ENCODE peak calls at places on chromosomes 1 and 21, in ten cellular contexts. E, J, G, C, W, R, X, K, T and M are unnamed samples.

GRCh38 chr1:167057297-167057688 is 32.9 kb downstream of the GPA33 start:
- DNase-seq in E (no peak), J (no peak), G (no peak), C (no peak), W (no peak), R (no peak), X (peak), K (peak), T (no peak), M (peak)

GRCh38 chr1:114756009-114756892 is 1.5 kb downstream of the CSDE1 start:
- DNase-seq in E (no peak), J (no peak), G (no peak), C (no peak), W (no peak), R (no peak), X (no peak), K (no peak), T (no peak), M (peak)

GRCh38 chr1:9816199-9816598 is 7.6 kb downstream of the CLSTN1 start:
- DNase-seq in E (no peak), J (no peak), G (no peak), C (no peak), W (no peak), R (no peak), X (no peak), K (no peak), T (peak), M (no peak)

GRCh38 chr1:244384066-244384465 is 67.6 kb downstream of the ADSS2 start:
- DNase-seq in E (no peak), J (no peak), G (no peak), C (no peak), W (no peak), R (no peak), X (no peak), K (no peak), T (no peak), M (no peak)

GRCh38 chr1:204204944-204205343 is 8.7 kb upstream of the KISS1 start:
- DNase-seq in E (no peak), J (no peak), G (no peak), C (no peak), W (no peak), R (no peak), X (no peak), K (no peak), T (no peak), M (no peak)

GRCh38 chr21:40272037-40272436 is 404.8 kb downstream of the PCP4 start:
- DNase-seq in E (no peak), J (no peak), G (no peak), C (no peak), W (no peak), R (no peak), X (no peak), K (no peak), T (no peak), M (no peak)

GRCh38 chr21:16133248-16133647 is 403.5 kb downstream of the USP25 start:
- DNase-seq in E (no peak), J (no peak), G (no peak), C (no peak), W (no peak), R (no peak), X (no peak), K (no peak), T (no peak), M (no peak)

GRCh38 chr1:36699113-36699512 is 216.4 kb upstream of the CSF3R start:
- DNase-seq in E (no peak), J (no peak), G (no peak), C (no peak), W (no peak), R (no peak), X (no peak), K (no peak), T (no peak), M (no peak)

GRCh38 chr1:40806240-40806639 is 22.7 kb downstream of the KCNQ4 start:
- DNase-seq in E (no peak), J (no peak), G (no peak), C (no peak), W (no peak), R (no peak), X (no peak), K (no peak), T (no peak), M (no peak)

GRCh38 chr1:199982606-199983005 is 44.9 kb upstream of the NR5A2 start:
- DNase-seq in E (no peak), J (no peak), G (no peak), C (no peak), W (no peak), R (no peak), X (no peak), K (no peak), T (no peak), M (no peak)

DNA sequence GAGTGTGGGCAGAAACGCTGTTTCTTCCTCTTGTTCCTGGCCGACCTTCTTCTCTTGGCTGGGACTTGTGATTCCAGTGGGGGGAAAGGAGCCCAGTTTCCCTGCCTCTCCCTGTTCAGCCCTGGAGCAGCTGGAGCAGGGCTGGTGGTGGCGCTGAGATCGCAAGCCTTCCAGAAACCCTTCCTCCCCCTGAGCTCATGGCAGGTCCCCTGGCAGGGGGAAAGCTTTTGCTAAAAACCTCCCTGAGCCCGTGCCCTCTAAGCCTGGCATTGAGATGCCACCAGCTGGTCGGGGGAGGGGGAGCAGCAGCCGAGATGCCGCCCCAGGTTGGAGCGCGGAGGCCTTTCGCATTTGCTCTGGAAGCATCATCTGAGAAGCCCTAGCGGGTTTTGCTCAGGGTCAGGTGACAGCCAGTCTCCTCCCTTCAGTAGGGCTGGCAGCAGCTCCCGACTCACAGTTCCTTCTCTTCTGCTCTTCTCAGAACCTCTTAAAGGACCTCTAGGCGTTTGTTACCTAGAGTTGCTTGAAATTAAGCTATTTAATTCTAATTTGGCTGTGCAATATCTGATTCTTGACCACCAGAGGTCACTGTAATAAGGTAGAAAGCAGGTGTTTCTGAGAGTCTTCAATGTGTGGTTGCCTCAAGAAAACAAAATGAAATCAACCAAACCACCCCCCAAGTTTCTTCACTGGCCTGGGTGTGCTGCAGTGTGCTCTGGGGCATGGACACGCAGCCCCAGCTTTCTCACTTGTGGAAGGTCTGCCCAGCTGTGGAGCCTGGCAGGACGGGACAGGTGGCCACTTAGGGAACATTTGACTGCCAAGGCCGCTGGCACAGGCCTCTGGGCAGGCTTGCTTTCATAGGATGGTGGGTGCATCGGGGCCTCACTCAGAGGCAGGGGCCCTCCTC is 257.3 kb downstream of the CAMTA1 start:
- DNase-seq in E (peak), J (no peak), G (no peak), C (no peak), W (no peak), R (no peak), X (peak), K (no peak), T (no peak), M (no peak)
- TF ChIP-seq CTCF in E (peak), J (no peak), G (peak), C (peak), W (peak), R (peak), X (peak), K (peak), T (peak), M (peak)

DNA sequence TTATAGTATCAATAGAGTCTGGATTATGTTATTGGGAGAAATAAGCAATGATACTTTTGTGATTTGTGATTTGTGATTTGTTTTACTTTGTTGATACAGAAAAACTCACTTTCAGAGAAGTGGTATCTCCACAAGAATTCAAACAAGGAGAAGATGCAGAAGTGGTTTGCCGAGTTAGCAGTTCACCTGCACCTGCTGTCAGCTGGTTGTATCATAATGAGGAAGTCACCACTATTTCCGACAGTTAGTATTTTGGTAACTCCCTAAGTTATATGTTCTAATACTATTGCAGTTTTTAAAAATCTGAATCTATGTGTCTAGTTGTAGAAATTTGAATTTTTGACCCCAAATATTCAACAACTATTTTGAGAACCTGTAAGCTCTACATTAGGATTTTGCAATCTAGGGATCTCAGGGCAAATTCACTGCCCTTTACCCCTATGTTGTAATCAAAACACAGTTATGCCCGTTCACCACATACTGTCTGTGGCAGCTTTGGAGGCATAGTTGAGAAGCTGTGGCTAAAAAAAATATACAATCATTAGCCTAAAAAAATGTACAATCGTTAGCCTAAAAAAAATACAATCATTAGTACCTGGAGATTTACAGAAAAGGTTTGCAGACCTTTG is 288.1 kb downstream of the NCAM2 start:
- DNase-seq in E (no peak), J (no peak), G (no peak), C (no peak), W (no peak), R (no peak), X (no peak), K (no peak), T (no peak), M (no peak)
- TF ChIP-seq CTCF in E (no peak), J (no peak), G (no peak), C (no peak), W (no peak), R (no peak), X (no peak), K (no peak), T (no peak), M (no peak)

GRCh38 chr21:30072496-30072895 is 94.1 kb downstream of the CLDN17 start:
- DNase-seq in E (no peak), J (no peak), G (no peak), C (no peak), W (no peak), R (no peak), X (no peak), K (no peak), T (no peak), M (peak)
- TF ChIP-seq CTCF in E (peak), J (no peak), G (no peak), C (peak), W (peak), R (peak), X (no peak), K (peak), T (no peak), M (no peak)

GRCh38 chr21:36705679-36706481 is 7.0 kb downstream of the SIM2 start:
- DNase-seq in E (peak), J (peak), G (no peak), C (no peak), W (no peak), R (no peak), X (no peak), K (peak), T (no peak), M (no peak)
- TF ChIP-seq CTCF in E (peak), J (no peak), G (no peak), C (peak), W (no peak), R (no peak), X (no peak), K (peak), T (no peak), M (peak)